ENCODE peak calls at places on chromosomes 11 and 22, in six cellular contexts. T, V, A, X, M and Z are unnamed samples.

GRCh38 chr22:46149493-46149997 is 781 bp upstream of the PPARA start:
- DNase-seq in T (peak), V (peak), A (peak), X (no peak), M (no peak), Z (no peak)

GRCh38 chr11:111510311-111510710 is 1.9 kb downstream of the BTG4 start:
- DNase-seq in T (no peak), V (no peak), A (no peak), X (no peak), M (no peak), Z (no peak)

GRCh38 chr11:74182635-74183034 is 11.5 kb downstream of the PPME1 start:
- DNase-seq in T (no peak), V (no peak), A (no peak), X (no peak), M (no peak), Z (no peak)

GRCh38 chr22:30191049-30191701 is 55.4 kb downstream of the LIF start:
- DNase-seq in T (no peak), V (no peak), A (no peak), X (no peak), M (no peak), Z (no peak)

GRCh38 chr11:68411501-68411991 is 49.0 kb upstream of the PPP6R3 start:
- DNase-seq in T (no peak), V (no peak), A (no peak), X (no peak), M (no peak), Z (no peak)

GRCh38 chr11:121035823-121036222 is 11.9 kb downstream of the TBCEL start:
- DNase-seq in T (no peak), V (no peak), A (no peak), X (no peak), M (no peak), Z (no peak)

GRCh38 chr11:121669422-121669821 is 216.7 kb upstream of the SORL1-AS1 start:
- DNase-seq in T (no peak), V (no peak), A (no peak), X (no peak), M (no peak), Z (no peak)

GRCh38 chr22:48106215-48106614 is 1343.8 kb downstream of the TBC1D22A start:
- DNase-seq in T (no peak), V (no peak), A (no peak), X (no peak), M (no peak), Z (no peak)

GRCh38 chr11:89381094-89381493 is 110.1 kb downstream of the NOX4 start:
- DNase-seq in T (no peak), V (no peak), A (no peak), X (no peak), M (no peak), Z (no peak)

GRCh38 chr11:45270946-45271345 is 15.2 kb downstream of the SYT13 start:
- DNase-seq in T (no peak), V (no peak), A (no peak), X (no peak), M (no peak), Z (no peak)

GRCh38 chr11:77619576-77620198 is 17.9 kb downstream of the CLNS1A start:
- DNase-seq in T (no peak), V (peak), A (no peak), X (peak), M (no peak), Z (no peak)

GRCh38 chr11:37963440-37963839 is 1365.4 kb upstream of the RAG2 start:
- DNase-seq in T (no peak), V (no peak), A (no peak), X (no peak), M (no peak), Z (no peak)

GRCh38 chr11:108906329-108906728 is 241.5 kb downstream of the DDX10 start:
- DNase-seq in T (no peak), V (no peak), A (no peak), X (no peak), M (no peak), Z (no peak)

GRCh38 chr11:112368402-112368801 is 107.7 kb upstream of the PLET1 start:
- DNase-seq in T (no peak), V (no peak), A (no peak), X (no peak), M (no peak), Z (no peak)

GRCh38 chr11:19953342-19953741 is 206.9 kb downstream of the DBX1 start:
- DNase-seq in T (no peak), V (no peak), A (no peak), X (no peak), M (peak), Z (no peak)

GRCh38 chr22:37077802-37078448 is 26.4 kb downstream of the KCTD17 start:
- DNase-seq in T (no peak), V (peak), A (peak), X (peak), M (no peak), Z (no peak)

GRCh38 chr22:48581206-48581766 is 1246.4 kb downstream of the BRD1 start:
- DNase-seq in T (no peak), V (no peak), A (no peak), X (no peak), M (no peak), Z (no peak)

GRCh38 chr11:128346808-128347207 is 240.6 kb downstream of the ETS1 start:
- DNase-seq in T (no peak), V (no peak), A (no peak), X (no peak), M (no peak), Z (no peak)

GRCh38 chr11:102623998-102624397 is 1.1 kb downstream of the MMP20 start:
- DNase-seq in T (no peak), V (no peak), A (no peak), X (no peak), M (no peak), Z (no peak)

GRCh38 chr11:69437001-69437875 is 44.2 kb upstream of the LINC01488 start:
- DNase-seq in T (no peak), V (no peak), A (no peak), X (no peak), M (no peak), Z (no peak)

GRCh38 chr22:27554106-27554814 is 247.3 kb downstream of the MN1 start:
- DNase-seq in T (peak), V (peak), A (no peak), X (peak), M (no peak), Z (no peak)

GRCh38 chr11:2355000-2355644 is 22.0 kb upstream of the CD81 start:
- DNase-seq in T (no peak), V (no peak), A (no peak), X (no peak), M (no peak), Z (no peak)

GRCh38 chr11:125078516-125079140 is 15.5 kb downstream of the SLC37A2 start:
- DNase-seq in T (no peak), V (no peak), A (no peak), X (no peak), M (no peak), Z (no peak)

GRCh38 chr11:2547806-2548205 is 103.0 kb downstream of the KCNQ1 start:
- DNase-seq in T (peak), V (no peak), A (no peak), X (no peak), M (no peak), Z (no peak)

GRCh38 chr22:32204856-32205722 is at the start of gene RFPL2:
- DNase-seq in T (no peak), V (peak), A (no peak), X (peak), M (no peak), Z (no peak)

GRCh38 chr11:73949246-73949645 is 1.6 kb upstream of the DNAJB13 start:
- DNase-seq in T (no peak), V (peak), A (no peak), X (no peak), M (no peak), Z (no peak)

GRCh38 chr11:124483422-124483821 is 37.9 kb upstream of the OR8B8 start:
- DNase-seq in T (no peak), V (no peak), A (no peak), X (no peak), M (no peak), Z (no peak)

GRCh38 chr11:66360406-66361073 is 11.0 kb downstream of the SLC29A2 start:
- DNase-seq in T (no peak), V (peak), A (no peak), X (peak), M (no peak), Z (no peak)

GRCh38 chr11:32561835-32562234 is 21.8 kb upstream of the EIF3M start:
- DNase-seq in T (no peak), V (no peak), A (no peak), X (no peak), M (no peak), Z (no peak)

GRCh38 chr11:1756024-1756561 is 5.7 kb upstream of the IFITM10 start:
- DNase-seq in T (no peak), V (no peak), A (no peak), X (no peak), M (no peak), Z (no peak)